ENCODE peak calls at places on chromosomes 12 and 14, in eight cellular contexts. One of them, this sample, is unnamed.

GRCh38 chr12:8065991-8066594 is at the start of gene C3AR1:
- DNase-seq in mucosa of descending colon: no peak
- DNase-seq in heart left ventricle: no peak
- DNase-seq in cardiac muscle cell: no peak
- DNase-seq in brain microvascular endothelial cell: peak; percentile 53
- DNase-seq in kidney epithelial cell: peak; percentile 51
- DNase-seq in glutamatergic neuron: no peak
- DNase-seq in lower lobe of right lung: no peak
- DNase-seq in this sample: no peak

GRCh38 chr14:76106188-76106587 is 45.5 kb upstream of the GPATCH2L start:
- DNase-seq in mucosa of descending colon: no peak
- DNase-seq in heart left ventricle: no peak
- DNase-seq in cardiac muscle cell: no peak
- DNase-seq in brain microvascular endothelial cell: no peak
- DNase-seq in kidney epithelial cell: no peak
- DNase-seq in glutamatergic neuron: no peak
- DNase-seq in lower lobe of right lung: no peak
- DNase-seq in this sample: no peak

GRCh38 chr12:10135126-10135525 is 5.1 kb upstream of the CLEC7A start:
- DNase-seq in mucosa of descending colon: no peak
- DNase-seq in heart left ventricle: no peak
- DNase-seq in cardiac muscle cell: no peak
- DNase-seq in brain microvascular endothelial cell: no peak
- DNase-seq in kidney epithelial cell: no peak
- DNase-seq in glutamatergic neuron: no peak
- DNase-seq in lower lobe of right lung: no peak
- DNase-seq in this sample: no peak

GRCh38 chr12:38456769-38457168 is 140.2 kb downstream of the ALG10B start:
- DNase-seq in mucosa of descending colon: no peak
- DNase-seq in heart left ventricle: no peak
- DNase-seq in cardiac muscle cell: no peak
- DNase-seq in brain microvascular endothelial cell: no peak
- DNase-seq in kidney epithelial cell: no peak
- DNase-seq in glutamatergic neuron: no peak
- DNase-seq in lower lobe of right lung: no peak
- DNase-seq in this sample: no peak

GRCh38 chr12:129701536-129702165 is 202.2 kb downstream of the TMEM132D start:
- DNase-seq in mucosa of descending colon: no peak
- DNase-seq in heart left ventricle: no peak
- DNase-seq in cardiac muscle cell: no peak
- DNase-seq in brain microvascular endothelial cell: no peak
- DNase-seq in kidney epithelial cell: no peak
- DNase-seq in glutamatergic neuron: no peak
- DNase-seq in lower lobe of right lung: no peak
- DNase-seq in this sample: no peak

GRCh38 chr12:45369065-45369464 is 153.2 kb downstream of the ANO6 start:
- DNase-seq in mucosa of descending colon: no peak
- DNase-seq in heart left ventricle: no peak
- DNase-seq in cardiac muscle cell: no peak
- DNase-seq in brain microvascular endothelial cell: peak; percentile 63
- DNase-seq in kidney epithelial cell: no peak
- DNase-seq in glutamatergic neuron: no peak
- DNase-seq in lower lobe of right lung: no peak
- DNase-seq in this sample: no peak

GRCh38 chr12:80040075-80040738 is 59.1 kb upstream of the OTOGL start:
- DNase-seq in mucosa of descending colon: no peak
- DNase-seq in heart left ventricle: no peak
- DNase-seq in cardiac muscle cell: no peak
- DNase-seq in brain microvascular endothelial cell: peak; percentile 67
- DNase-seq in kidney epithelial cell: no peak
- DNase-seq in glutamatergic neuron: no peak
- DNase-seq in lower lobe of right lung: no peak
- DNase-seq in this sample: no peak

GRCh38 chr14:96051231-96051630 is 12.1 kb downstream of the C14orf132 start:
- DNase-seq in mucosa of descending colon: no peak
- DNase-seq in heart left ventricle: peak; percentile 9
- DNase-seq in cardiac muscle cell: no peak
- DNase-seq in brain microvascular endothelial cell: no peak
- DNase-seq in kidney epithelial cell: no peak
- DNase-seq in glutamatergic neuron: no peak
- DNase-seq in lower lobe of right lung: no peak
- DNase-seq in this sample: no peak

GRCh38 chr12:108526482-108527234 is 11.6 kb downstream of the FICD start:
- DNase-seq in mucosa of descending colon: no peak
- DNase-seq in heart left ventricle: no peak
- DNase-seq in cardiac muscle cell: no peak
- DNase-seq in brain microvascular endothelial cell: no peak
- DNase-seq in kidney epithelial cell: no peak
- DNase-seq in glutamatergic neuron: no peak
- DNase-seq in lower lobe of right lung: no peak
- DNase-seq in this sample: no peak

GRCh38 chr12:537772-538171 is 78.0 kb downstream of the B4GALNT3 start:
- DNase-seq in mucosa of descending colon: no peak
- DNase-seq in heart left ventricle: no peak
- DNase-seq in cardiac muscle cell: no peak
- DNase-seq in brain microvascular endothelial cell: no peak
- DNase-seq in kidney epithelial cell: no peak
- DNase-seq in glutamatergic neuron: no peak
- DNase-seq in lower lobe of right lung: no peak
- DNase-seq in this sample: no peak

GRCh38 chr14:93965287-93965821 is 11.0 kb downstream of the ASB2 start:
- DNase-seq in mucosa of descending colon: no peak
- DNase-seq in heart left ventricle: no peak
- DNase-seq in cardiac muscle cell: no peak
- DNase-seq in brain microvascular endothelial cell: peak; percentile 84
- DNase-seq in kidney epithelial cell: peak; percentile 94
- DNase-seq in glutamatergic neuron: no peak
- DNase-seq in lower lobe of right lung: no peak
- DNase-seq in this sample: peak; percentile 72

GRCh38 chr12:4115570-4115969 is 158.0 kb upstream of the CCND2 start:
- DNase-seq in mucosa of descending colon: no peak
- DNase-seq in heart left ventricle: peak; percentile 9
- DNase-seq in cardiac muscle cell: no peak
- DNase-seq in brain microvascular endothelial cell: no peak
- DNase-seq in kidney epithelial cell: no peak
- DNase-seq in glutamatergic neuron: no peak
- DNase-seq in lower lobe of right lung: no peak
- DNase-seq in this sample: no peak
- TF ChIP-seq CTCF in mucosa of descending colon: no peak
- TF ChIP-seq CTCF in heart left ventricle: no peak
- TF ChIP-seq CTCF in cardiac muscle cell: no peak
- TF ChIP-seq CTCF in brain microvascular endothelial cell: no peak
- TF ChIP-seq CTCF in kidney epithelial cell: no peak
- TF ChIP-seq CTCF in glutamatergic neuron: no peak
- TF ChIP-seq CTCF in lower lobe of right lung: no peak
- TF ChIP-seq CTCF in this sample: no peak

GRCh38 chr12:101697197-101697929 is at the start of gene CHPT1:
- DNase-seq in mucosa of descending colon: peak; percentile 88
- DNase-seq in heart left ventricle: peak; percentile 81
- DNase-seq in cardiac muscle cell: peak; percentile 84
- DNase-seq in brain microvascular endothelial cell: peak; percentile 1
- DNase-seq in kidney epithelial cell: no peak
- DNase-seq in glutamatergic neuron: peak; percentile 84
- DNase-seq in lower lobe of right lung: peak; percentile 87
- DNase-seq in this sample: no peak

GRCh38 chr12:101698782-101699347 is 1.4 kb downstream of the CHPT1 start:
- DNase-seq in mucosa of descending colon: no peak
- DNase-seq in heart left ventricle: no peak
- DNase-seq in cardiac muscle cell: no peak
- DNase-seq in brain microvascular endothelial cell: no peak
- DNase-seq in kidney epithelial cell: no peak
- DNase-seq in glutamatergic neuron: no peak
- DNase-seq in lower lobe of right lung: no peak
- DNase-seq in this sample: no peak

GRCh38 chr12:101700299-101700820 is 2.9 kb downstream of the CHPT1 start:
- DNase-seq in mucosa of descending colon: no peak
- DNase-seq in heart left ventricle: no peak
- DNase-seq in cardiac muscle cell: no peak
- DNase-seq in brain microvascular endothelial cell: no peak
- DNase-seq in kidney epithelial cell: no peak
- DNase-seq in glutamatergic neuron: no peak
- DNase-seq in lower lobe of right lung: no peak
- DNase-seq in this sample: no peak

GRCh38 chr12:101696477-101697196 is 803 bp upstream of the CHPT1 start:
- DNase-seq in mucosa of descending colon: no peak
- DNase-seq in heart left ventricle: peak; percentile 76
- DNase-seq in cardiac muscle cell: peak; percentile 22
- DNase-seq in brain microvascular endothelial cell: no peak
- DNase-seq in kidney epithelial cell: no peak
- DNase-seq in glutamatergic neuron: no peak
- DNase-seq in lower lobe of right lung: peak; percentile 57
- DNase-seq in this sample: no peak

DNA sequence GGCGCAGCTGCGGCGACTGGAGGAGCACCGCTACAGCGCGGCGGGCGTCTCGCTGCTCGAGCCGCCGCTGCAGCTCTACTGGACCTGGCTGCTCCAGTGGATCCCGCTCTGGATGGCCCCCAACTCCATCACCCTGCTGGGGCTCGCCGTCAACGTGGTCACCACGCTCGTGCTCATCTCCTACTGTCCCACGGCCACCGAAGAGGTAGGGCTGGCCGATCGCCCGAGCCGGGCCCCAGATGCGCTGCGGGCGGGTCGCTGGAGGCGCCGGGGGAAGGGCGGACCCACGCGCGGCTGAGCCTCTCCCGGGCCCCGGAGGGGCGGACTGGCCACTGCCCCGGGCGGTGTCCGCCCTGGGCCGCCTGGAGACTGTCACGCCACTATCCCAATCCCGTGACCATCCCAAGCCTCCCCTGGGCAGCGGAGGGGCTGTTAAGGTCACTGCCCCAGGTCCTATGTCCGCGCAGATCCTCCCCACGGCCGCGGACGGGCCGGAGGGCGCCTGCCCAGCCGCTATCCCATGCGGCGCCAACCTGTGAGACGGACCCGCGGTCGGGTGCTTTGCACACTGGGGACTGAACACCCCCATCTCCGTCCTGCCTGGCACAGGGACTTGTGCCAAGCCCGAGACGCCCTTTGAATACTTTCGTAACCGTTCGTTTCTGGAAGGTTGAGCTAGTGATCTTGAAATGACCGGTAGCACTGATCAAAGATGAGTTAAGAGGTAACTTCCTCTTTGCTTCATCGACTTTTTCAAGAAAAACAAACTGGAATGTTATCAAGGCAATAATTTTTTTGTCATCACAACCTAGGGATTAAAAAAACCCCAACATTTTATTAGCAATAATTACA is 716 bp downstream of the CHPT1 start:
- DNase-seq in mucosa of descending colon: peak; percentile 75
- DNase-seq in heart left ventricle: peak; percentile 52
- DNase-seq in cardiac muscle cell: peak; percentile 34
- DNase-seq in brain microvascular endothelial cell: peak; percentile 4
- DNase-seq in kidney epithelial cell: no peak
- DNase-seq in glutamatergic neuron: no peak
- DNase-seq in lower lobe of right lung: peak; percentile 70
- DNase-seq in this sample: no peak
- TF ChIP-seq CTCF in mucosa of descending colon: no peak
- TF ChIP-seq CTCF in heart left ventricle: no peak
- TF ChIP-seq CTCF in cardiac muscle cell: no peak
- TF ChIP-seq CTCF in brain microvascular endothelial cell: no peak
- TF ChIP-seq CTCF in kidney epithelial cell: no peak
- TF ChIP-seq CTCF in glutamatergic neuron: no peak
- TF ChIP-seq CTCF in lower lobe of right lung: no peak
- TF ChIP-seq CTCF in this sample: no peak

DNA sequence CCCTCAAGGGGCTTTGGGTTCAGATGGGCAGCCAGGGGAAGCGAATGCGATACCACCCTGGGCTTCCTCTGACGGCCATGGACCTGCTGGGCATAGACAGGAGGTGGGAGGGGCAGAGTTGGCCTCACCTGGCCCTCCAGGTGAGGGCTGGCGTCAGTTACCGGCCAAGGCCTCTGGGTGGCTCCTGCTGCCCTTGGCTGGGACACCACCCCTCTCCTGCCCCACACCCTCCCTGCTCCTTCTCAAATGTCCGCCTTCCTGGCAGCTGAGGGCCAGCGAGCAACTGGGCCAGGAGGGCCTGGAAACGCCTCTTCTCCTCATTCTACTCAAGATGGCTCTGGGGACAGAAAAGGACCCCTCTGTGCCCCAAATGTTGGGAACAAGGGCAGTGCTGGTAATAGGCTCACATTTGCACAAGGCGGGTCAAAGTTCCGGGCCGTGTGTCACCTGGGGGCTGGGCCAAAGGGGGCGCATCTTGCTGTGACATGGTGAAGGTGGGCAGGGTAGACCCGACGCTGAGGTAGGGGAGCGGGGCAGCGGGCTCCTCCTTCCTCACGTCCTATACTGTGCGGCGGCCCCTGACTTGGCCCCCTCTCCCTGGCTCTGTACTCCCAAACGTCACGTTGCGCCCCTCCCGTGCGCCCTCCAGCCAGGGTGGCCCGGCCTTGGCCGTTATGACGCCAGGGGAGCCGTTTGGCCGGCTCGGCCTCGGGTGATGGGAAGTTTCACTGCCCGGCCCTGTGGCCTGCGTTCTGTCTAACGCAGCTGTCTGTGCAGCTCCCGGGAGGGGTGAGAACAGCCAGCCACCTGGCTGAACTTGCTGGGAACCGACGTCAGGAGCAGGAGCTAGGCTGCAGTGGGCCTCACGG is 18.1 kb upstream of the DLK1 start:
- DNase-seq in mucosa of descending colon: peak; percentile 74
- DNase-seq in heart left ventricle: peak; percentile 67
- DNase-seq in cardiac muscle cell: peak; percentile 66
- DNase-seq in brain microvascular endothelial cell: no peak
- DNase-seq in kidney epithelial cell: no peak
- DNase-seq in glutamatergic neuron: no peak
- DNase-seq in lower lobe of right lung: peak; percentile 77
- DNase-seq in this sample: no peak
- TF ChIP-seq CTCF in mucosa of descending colon: peak; percentile 23
- TF ChIP-seq CTCF in heart left ventricle: no peak
- TF ChIP-seq CTCF in cardiac muscle cell: no peak
- TF ChIP-seq CTCF in brain microvascular endothelial cell: no peak
- TF ChIP-seq CTCF in kidney epithelial cell: peak; percentile 24
- TF ChIP-seq CTCF in glutamatergic neuron: no peak
- TF ChIP-seq CTCF in lower lobe of right lung: peak; percentile 35
- TF ChIP-seq CTCF in this sample: no peak

DNA sequence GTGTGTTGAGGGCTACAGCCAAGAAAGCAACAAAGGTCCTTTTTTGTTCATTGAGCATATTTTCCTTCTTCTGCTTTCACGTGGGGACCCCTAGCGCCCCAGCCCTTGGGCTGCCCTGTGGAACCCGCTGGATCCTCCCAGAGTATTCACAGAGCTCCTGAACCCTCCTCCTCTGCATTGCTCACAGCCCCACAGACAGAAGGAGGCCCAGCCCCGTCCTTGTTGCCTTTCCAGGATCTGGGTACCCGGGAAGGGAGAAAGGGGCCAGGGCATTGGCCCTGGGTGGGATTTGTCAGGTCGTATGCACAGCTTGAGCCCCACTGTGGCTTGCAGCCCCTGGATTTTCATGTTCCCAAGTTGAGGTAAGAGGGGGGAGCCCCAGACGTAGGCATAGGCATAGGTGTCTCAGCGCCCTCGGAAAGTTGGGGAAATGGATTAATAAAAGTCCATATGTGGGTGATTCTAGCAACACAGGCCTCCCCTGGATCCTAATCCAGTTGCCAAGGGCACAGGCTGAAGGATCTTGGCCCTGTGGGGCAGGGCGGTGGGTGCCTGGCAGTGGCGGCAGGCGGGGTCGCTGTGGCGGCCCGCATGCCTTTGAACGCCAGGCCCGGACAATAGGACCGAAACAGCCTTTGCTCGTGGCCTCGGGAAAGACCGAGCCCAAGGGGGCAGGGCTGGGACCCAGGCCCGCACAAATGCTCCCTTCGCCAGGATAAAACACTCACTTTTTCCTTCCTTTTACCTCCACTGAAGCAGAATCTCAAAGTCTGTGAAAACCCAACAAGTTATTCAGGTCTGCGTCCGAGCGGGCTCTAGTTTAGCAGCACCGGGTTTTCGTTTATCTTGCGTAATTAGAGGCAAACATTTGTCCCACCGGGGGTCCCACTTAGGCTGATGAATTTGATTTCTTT is 3.0 kb upstream of the HOXC10 start:
- DNase-seq in mucosa of descending colon: no peak
- DNase-seq in heart left ventricle: no peak
- DNase-seq in cardiac muscle cell: no peak
- DNase-seq in brain microvascular endothelial cell: no peak
- DNase-seq in kidney epithelial cell: no peak
- DNase-seq in glutamatergic neuron: peak; percentile 15
- DNase-seq in lower lobe of right lung: no peak
- DNase-seq in this sample: no peak
- TF ChIP-seq CTCF in mucosa of descending colon: no peak
- TF ChIP-seq CTCF in heart left ventricle: no peak
- TF ChIP-seq CTCF in cardiac muscle cell: no peak
- TF ChIP-seq CTCF in brain microvascular endothelial cell: no peak
- TF ChIP-seq CTCF in kidney epithelial cell: no peak
- TF ChIP-seq CTCF in glutamatergic neuron: no peak
- TF ChIP-seq CTCF in lower lobe of right lung: no peak
- TF ChIP-seq CTCF in this sample: no peak